ENCODE peak calls at places on chromosomes 2 and 18, in four cellular contexts. H is H1, S is HepG2, C is K562. W is an unnamed sample. For H3K36me3, the result is how much of the 10 kb centered on the place peaks cover.

GRCh38 chr18:57230861-57231260 is 84.0 kb downstream of the BOD1L2 start:
- DNase-seq in S (no peak), H (no peak), C (no peak), W (no peak)

GRCh38 chr2:113283704-113284284 is 5.1 kb upstream of the PAX8 start:
- DNase-seq in C (no peak), H (no peak), S (peak), W (peak)

GRCh38 chr18:47168509-47168908 is 7.7 kb downstream of the IER3IP1 start:
- DNase-seq in S (no peak), H (no peak), C (no peak), W (no peak)

GRCh38 chr2:146252119-146252518 is 1592.7 kb upstream of the ACVR2A start:
- DNase-seq in H (no peak), S (no peak), C (no peak), W (no peak)

GRCh38 chr18:34659579-34660517 is 50.2 kb upstream of the DTNA start:
- DNase-seq in S (peak), H (no peak), C (no peak), W (peak)

GRCh38 chr2:150571121-150571520 is 83.7 kb upstream of the RND3 start:
- DNase-seq in S (no peak), C (no peak), H (no peak), W (no peak)

GRCh38 chr2:79191081-79191480 is 31.5 kb upstream of the REG3A start:
- DNase-seq in S (no peak), H (no peak), C (no peak), W (no peak)

GRCh38 chr2:96888082-96889011 is 18.5 kb upstream of the SEMA4C start:
- DNase-seq in C (no peak), S (no peak), H (no peak), W (no peak)

GRCh38 chr2:224217962-224218347 is 178.9 kb upstream of the SERPINE2 start:
- DNase-seq in H (no peak), S (no peak), C (no peak), W (no peak)

GRCh38 chr2:23526114-23526513 is 141.1 kb downstream of the KLHL29 start:
- DNase-seq in H (no peak), S (no peak), C (no peak), W (no peak)

GRCh38 chr18:74310411-74310810 is 5.2 kb upstream of the C18orf63 start:
- DNase-seq in H (no peak), S (peak), C (no peak), W (peak)

GRCh38 chr2:132542953-132543569 is 126.5 kb downstream of the GPR39 start:
- DNase-seq in S (no peak), C (no peak), H (peak), W (peak)

GRCh38 chr2:62207480-62207879 is 11.6 kb downstream of the B3GNT2 start:
- DNase-seq in S (no peak), C (no peak), H (no peak), W (no peak)

GRCh38 chr2:133774675-133775005 is 206.4 kb upstream of the NCKAP5 start:
- DNase-seq in S (no peak), C (no peak), H (no peak), W (no peak)

GRCh38 chr2:86221066-86221684 is 21.9 kb downstream of the MRPL35 start:
- DNase-seq in C (peak), H (no peak), S (peak), W (peak)

GRCh38 chr2:178819992-178820391 is 12.8 kb upstream of the TTN start:
- DNase-seq in H (no peak), S (no peak), C (no peak), W (peak)

GRCh38 chr18:26547302-26548143 is 830 bp downstream of the KCTD1 start:
- DNase-seq in S (no peak), C (no peak), H (peak), W (peak)

GRCh38 chr2:25043241-25043867 is 1.5 kb downstream of the EFR3B start:
- DNase-seq in C (no peak), S (no peak), H (peak), W (peak)

GRCh38 chr2:72931280-72931910 is 14.1 kb downstream of the EMX1 start:
- DNase-seq in C (no peak), S (no peak), H (no peak), W (no peak)

GRCh38 chr2:69216535-69217332 is 170.3 kb downstream of the GFPT1 start:
- DNase-seq in C (no peak), S (peak), H (no peak), W (no peak)

GRCh38 chr2:42795871-42796301 is 3.5 kb upstream of the HAAO start:
- DNase-seq in C (no peak), S (no peak), H (no peak), W (peak)

GRCh38 chr2:74507926-74508520 is 528 bp upstream of the PCGF1 start:
- DNase-seq in C (peak), H (peak), S (no peak), W (peak)

GRCh38 chr2:132607407-132607806 is 62.6 kb downstream of the LYPD1 start:
- DNase-seq in S (no peak), C (no peak), H (no peak), W (no peak)

GRCh38 chr18:55096261-55097026 is 137.2 kb upstream of the CCDC68 start:
- DNase-seq in C (no peak), H (no peak), S (peak), W (peak)
- TF ChIP-seq JUN in C (no peak), H (no peak), S (no peak), W (no peak)

DNA sequence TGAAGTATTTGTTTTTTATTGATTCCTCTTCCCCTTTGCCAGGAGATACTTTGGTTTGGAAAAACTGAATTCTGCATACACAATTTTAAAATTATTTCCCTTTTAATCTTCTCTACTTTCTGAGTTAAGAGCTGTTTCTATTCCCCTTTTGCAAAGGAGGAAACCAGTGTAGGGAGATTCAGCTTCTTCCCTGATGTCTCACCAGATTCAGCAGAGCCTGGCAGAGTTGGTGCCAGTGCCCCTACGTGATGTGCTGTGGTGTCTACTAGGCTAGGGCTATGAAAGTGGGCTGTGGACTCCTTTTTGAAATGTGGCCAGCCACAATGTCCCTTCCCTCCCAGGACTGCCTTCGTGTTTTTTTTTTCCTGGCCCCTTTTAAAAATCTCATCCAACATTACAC is 2.5 kb downstream of the RPE start:
- DNase-seq in S (no peak), H (no peak), C (no peak), W (no peak)
- H3K36me3 ChIP-seq in S (under half), H (under half), C (half or more), W (under half)

GRCh38 chr2:64989982-64990614 is 899 bp downstream of the SLC1A4 start:
- DNase-seq in S (peak), H (no peak), C (peak), W (peak)
- TF ChIP-seq JUN in S (no peak), H (no peak), C (peak), W (no peak)

DNA sequence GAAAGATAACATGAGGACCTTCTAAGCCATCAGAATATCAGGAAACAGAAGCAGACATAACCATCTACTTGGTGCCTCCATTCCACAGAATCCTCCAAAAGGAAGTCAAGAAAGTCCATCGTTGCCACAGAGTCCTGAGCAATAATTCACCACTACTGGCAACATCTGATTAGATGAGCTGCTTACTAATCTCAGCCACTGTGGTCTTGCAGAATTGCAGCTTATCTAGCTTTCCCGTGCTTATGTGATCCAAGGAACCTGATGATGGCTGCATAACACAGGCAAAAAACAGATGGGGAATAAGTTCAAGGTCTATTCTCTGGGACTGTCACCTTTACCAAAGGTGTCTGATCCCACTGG is 278.5 kb downstream of the AFF3 start:
- DNase-seq in C (no peak), H (no peak), S (no peak), W (no peak)
- H3K36me3 ChIP-seq in C (under half), H (under half), S (under half), W (under half)

GRCh38 chr2:41334159-41334558 is 713.7 kb upstream of the PKDCC start:
- DNase-seq in C (no peak), H (no peak), S (no peak), W (no peak)

GRCh38 chr2:41326801-41327200 is 721.0 kb upstream of the PKDCC start:
- DNase-seq in C (no peak), H (no peak), S (no peak), W (no peak)

DNA sequence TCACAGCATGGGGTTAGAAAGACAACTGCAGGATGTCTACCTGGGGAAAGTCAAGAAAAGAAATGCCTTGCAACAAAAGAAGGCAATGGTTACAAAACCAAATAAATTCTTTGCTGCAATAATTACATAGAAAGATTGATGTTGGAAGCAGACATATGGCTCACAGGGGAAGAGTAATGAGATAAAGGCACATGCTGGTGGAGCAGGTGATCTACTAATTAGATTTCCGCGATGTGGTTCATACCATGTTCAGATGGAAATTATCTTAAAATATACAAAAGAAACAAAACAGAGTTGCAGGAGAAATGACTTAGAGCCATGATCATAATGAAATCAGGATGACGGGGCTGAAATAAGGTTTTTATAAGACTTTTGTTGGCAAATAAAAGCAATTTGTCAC is 718.7 kb upstream of the PKDCC start:
- DNase-seq in H (no peak), S (no peak), C (no peak), W (no peak)
- TF ChIP-seq JUN in H (no peak), S (no peak), C (no peak), W (no peak)

GRCh38 chr18:12442946-12443345 is 35.2 kb downstream of the PRELID3A start:
- DNase-seq in C (no peak), S (no peak), H (no peak), W (peak)
- H3K36me3 ChIP-seq in C (under half), S (under half), H (under half), W (under half)

GRCh38 chr18:77058186-77058847 is 74.3 kb downstream of the MBP start:
- DNase-seq in H (no peak), S (no peak), C (no peak), W (no peak)

GRCh38 chr18:77061946-77062517 is 70.6 kb downstream of the MBP start:
- DNase-seq in C (no peak), S (no peak), H (no peak), W (no peak)

GRCh38 chr18:77061291-77061945 is 71.2 kb downstream of the MBP start:
- DNase-seq in H (no peak), S (no peak), C (no peak), W (no peak)

GRCh38 chr18:77057043-77057442 is 75.5 kb downstream of the MBP start:
- DNase-seq in H (no peak), C (no peak), S (no peak), W (no peak)

GRCh38 chr18:77059294-77059916 is 73.2 kb downstream of the MBP start:
- DNase-seq in H (no peak), C (peak), S (peak), W (peak)
- TF ChIP-seq JUN in H (no peak), C (no peak), S (no peak), W (no peak)